ENCODE peak calls at places on chromosome 2, in four cellular contexts. V is Panc1, R is ovary, T is testis. Z is an unnamed sample. For H3K9me3, the result is how much of the 10 kb centered on the place peaks cover.

GRCh38 chr2:102027036-102027702 is 35.4 kb downstream of the IL1R2 start:
- DNase-seq in V (no peak), R (no peak), T (no peak), Z (no peak)

GRCh38 chr2:221972813-221973478 is 325.9 kb downstream of the PAX3 start:
- DNase-seq in V (no peak), R (no peak), T (no peak), Z (no peak)

GRCh38 chr2:119174216-119174992 is 15.9 kb upstream of the C1QL2 start:
- DNase-seq in V (no peak), R (no peak), T (peak), Z (peak)

GRCh38 chr2:11097988-11098387 is 57.3 kb upstream of the SLC66A3 start:
- DNase-seq in V (no peak), R (no peak), T (no peak), Z (no peak)

GRCh38 chr2:213224366-213224765 is 59.9 kb upstream of the SPAG16 start:
- DNase-seq in V (no peak), R (no peak), T (no peak), Z (no peak)

GRCh38 chr2:96241901-96242611 is 23.7 kb downstream of the TMEM127 start:
- DNase-seq in V (no peak), R (no peak), T (no peak), Z (peak)

GRCh38 chr2:30511122-30512083 is 64.4 kb downstream of the LCLAT1 start:
- DNase-seq in V (no peak), R (peak), T (no peak), Z (peak)

GRCh38 chr2:108447947-108448677 is 894 bp upstream of the GCC2 start:
- DNase-seq in V (no peak), R (no peak), T (peak), Z (no peak)

GRCh38 chr2:189113963-189114362 is 65.6 kb downstream of the COL5A2 start:
- DNase-seq in V (no peak), R (no peak), T (no peak), Z (no peak)

GRCh38 chr2:189118386-189118785 is 61.2 kb downstream of the COL5A2 start:
- DNase-seq in V (no peak), R (no peak), T (no peak), Z (no peak)

GRCh38 chr2:189116059-189116458 is 63.5 kb downstream of the COL5A2 start:
- DNase-seq in V (no peak), R (no peak), T (no peak), Z (no peak)

GRCh38 chr2:189116984-189117383 is 62.6 kb downstream of the COL5A2 start:
- DNase-seq in V (no peak), R (no peak), T (no peak), Z (no peak)

DNA sequence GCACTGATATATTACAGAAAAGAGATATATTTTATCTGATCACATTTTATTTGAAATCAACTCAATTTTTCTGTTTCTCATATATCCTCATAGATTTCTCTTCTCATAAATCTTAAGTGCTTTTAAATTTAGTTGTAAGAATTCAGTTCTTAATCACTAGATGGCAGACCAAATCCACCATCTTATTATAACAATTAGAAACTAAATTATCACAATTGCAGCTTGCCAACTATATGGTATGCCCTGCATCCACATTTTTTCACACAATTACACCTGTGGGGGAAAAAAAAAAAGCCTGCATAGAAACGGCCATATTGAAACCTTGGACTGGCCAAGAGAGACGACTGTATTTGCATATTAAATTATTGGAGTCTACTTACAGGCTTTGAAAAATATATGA is 64.4 kb downstream of the COL5A2 start:
- DNase-seq in V (no peak), R (no peak), T (no peak), Z (no peak)
- TF ChIP-seq CTCF in V (peak), R (no peak), T (no peak), Z (peak)

DNA sequence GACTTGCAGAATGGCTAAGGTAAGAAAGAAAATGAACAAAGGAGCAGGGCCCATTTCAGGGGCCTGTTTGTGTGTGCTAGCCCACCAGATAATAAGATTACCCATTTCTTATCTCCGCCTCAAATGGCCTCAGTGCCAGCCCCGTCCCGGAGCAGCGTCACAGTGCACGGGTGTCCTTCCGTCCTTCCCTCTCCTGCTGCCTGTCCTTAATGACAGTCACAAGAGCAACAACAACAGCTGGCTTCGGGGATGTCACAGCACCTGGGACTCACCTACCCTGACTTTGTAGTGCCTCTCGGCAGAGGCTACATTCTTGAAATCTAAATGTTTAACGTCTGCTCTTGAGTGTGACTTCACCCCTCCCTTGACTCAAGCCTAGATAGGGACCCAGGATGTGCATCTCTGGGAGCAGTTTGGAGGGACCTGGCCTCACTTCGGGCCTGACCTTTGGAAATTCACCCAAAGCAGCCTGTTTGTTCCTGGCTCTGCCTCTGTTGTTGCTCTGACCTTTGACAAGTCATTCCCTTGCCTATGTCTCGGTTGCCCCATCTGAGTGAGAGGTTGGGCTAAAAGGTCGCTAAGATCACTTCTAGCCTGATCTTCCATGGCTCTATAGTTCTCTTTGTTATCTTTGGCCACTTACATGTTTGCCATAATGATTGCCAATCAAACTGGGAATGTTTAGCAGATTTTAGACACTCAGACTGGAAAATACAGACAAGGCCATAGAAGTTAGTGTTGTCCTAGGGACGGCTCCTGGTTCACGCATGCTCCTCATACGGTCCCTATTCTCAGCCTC is 122.5 kb downstream of the KLHL29 start:
- DNase-seq in V (no peak), R (no peak), T (no peak), Z (peak)
- H3K27ac ChIP-seq in V (no peak), R (no peak), T (no peak), Z (no peak)

DNA sequence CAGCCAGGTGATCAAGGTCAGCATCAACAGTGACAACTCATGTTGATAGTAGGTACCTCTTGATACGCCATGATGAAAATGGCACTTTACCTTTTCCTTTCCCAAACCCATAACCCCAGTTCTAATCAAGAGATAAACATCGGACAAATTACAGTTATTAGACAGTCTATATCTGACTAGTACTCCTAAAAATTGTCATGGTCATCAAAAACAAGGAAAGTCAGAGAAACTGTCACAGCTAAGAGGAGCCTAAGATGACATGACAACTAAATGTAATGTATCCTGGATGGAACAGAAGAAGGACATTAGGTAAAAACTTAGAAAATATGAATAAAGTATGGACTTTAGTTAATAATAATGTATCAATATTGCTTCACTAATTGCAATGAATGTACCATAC is 97.1 kb upstream of the DNMT3A start:
- DNase-seq in V (no peak), R (no peak), T (no peak), Z (no peak)
- H3K9me3 ChIP-seq in V (under half), R (under half), T (under half), Z (under half)

GRCh38 chr2:234075947-234076346 is 25.4 kb downstream of the SPP2 start:
- DNase-seq in V (no peak), R (no peak), T (no peak), Z (no peak)

GRCh38 chr2:234075521-234075915 is 25.0 kb downstream of the SPP2 start:
- DNase-seq in V (no peak), R (no peak), T (no peak), Z (no peak)

GRCh38 chr2:234074751-234075520 is 24.4 kb downstream of the SPP2 start:
- DNase-seq in V (no peak), R (no peak), T (no peak), Z (no peak)

GRCh38 chr2:234071664-234072063 is 21.2 kb downstream of the SPP2 start:
- DNase-seq in V (no peak), R (no peak), T (no peak), Z (no peak)

GRCh38 chr2:234072454-234072853 is 22.0 kb downstream of the SPP2 start:
- DNase-seq in V (no peak), R (no peak), T (no peak), Z (no peak)
- TF ChIP-seq CTCF in V (no peak), R (no peak), T (no peak), Z (no peak)

DNA sequence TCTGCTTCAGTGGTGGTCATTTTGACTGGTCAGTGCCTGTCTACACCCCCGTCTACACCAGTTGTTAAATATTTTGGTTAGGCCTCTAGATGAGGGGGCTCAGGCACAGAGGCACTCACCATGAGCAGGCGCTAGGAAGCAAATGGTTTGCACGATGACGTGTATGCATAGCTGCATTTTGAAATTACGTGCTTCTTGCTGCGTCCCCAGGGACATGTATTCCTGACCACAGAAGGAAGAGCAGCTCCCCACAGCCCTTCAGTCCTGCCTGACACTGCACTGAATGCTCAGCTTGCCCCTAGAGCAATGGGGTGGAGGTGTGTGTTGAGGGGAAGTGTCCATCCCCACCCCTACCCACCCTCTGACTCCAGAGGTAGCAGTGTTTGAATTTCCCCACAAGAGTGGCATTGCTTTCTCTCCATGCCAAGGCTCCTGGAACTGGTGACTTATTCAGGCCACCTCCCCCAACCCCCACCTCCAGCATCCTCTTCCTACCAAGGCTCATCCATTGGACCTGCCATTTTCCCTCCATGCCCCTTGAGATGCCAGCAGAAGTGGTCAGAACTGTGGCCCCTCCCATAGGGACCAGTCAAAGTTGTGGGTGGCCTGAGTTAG is 11.4 kb upstream of the ZAP70 start:
- DNase-seq in V (no peak), R (no peak), T (no peak), Z (no peak)
- H3K27ac ChIP-seq in V (no peak), R (no peak), T (no peak), Z (no peak)

GRCh38 chr2:228559774-228560415 is 378.4 kb upstream of the SPHKAP start:
- DNase-seq in V (no peak), R (no peak), T (no peak), Z (no peak)
- H3K9me3 ChIP-seq in V (under half), R (under half), T (under half), Z (under half)

GRCh38 chr2:168375195-168375798 is 80.8 kb upstream of the CERS6 start:
- DNase-seq in V (no peak), R (no peak), T (no peak), Z (no peak)
- TF ChIP-seq CTCF in V (peak), R (no peak), T (peak), Z (peak)

GRCh38 chr2:127313359-127313758 is 19.4 kb upstream of the ERCC3 start:
- DNase-seq in V (no peak), R (no peak), T (no peak), Z (no peak)
- H3K27ac ChIP-seq in V (no peak), R (no peak), T (no peak), Z (no peak)

Z was measured in adrenal gland.